ENCODE peak calls at places on chromosomes 2 and 18, in six cellular contexts. Z is MM.1S; B is Peyer's patch; C is CD4-positive, alpha-beta memory T cell; U is body of pancreas; S is CD8-positive, alpha-beta T cell. V is an unnamed sample.
A peak's percentile ranks its signal among the peaks of the same experiment; 100 is the strongest.

GRCh38 chr2:192148620-192149321 is 46.0 kb downstream of the TMEFF2 start:
- DNase-seq in Z (no peak), C (no peak), S (no peak), U (no peak), B (no peak), V (no peak)

GRCh38 chr2:63581266-63581961 is 6.9 kb downstream of the WDPCP start:
- DNase-seq in C (no peak), S (no peak), U (peak; percentile 83), Z (no peak), B (no peak), V (peak; percentile 73)

GRCh38 chr2:50863856-50864255 is 168.1 kb downstream of the NRXN1 start:
- DNase-seq in B (no peak), C (no peak), Z (no peak), S (no peak), U (no peak), V (no peak)

GRCh38 chr2:144414324-144414845 is 105.5 kb downstream of the ZEB2 start:
- DNase-seq in U (peak; percentile 50), B (no peak), S (no peak), C (no peak), Z (no peak), V (no peak)

GRCh38 chr2:100406120-100406508 is 11.4 kb downstream of the CHST10 start:
- DNase-seq in B (no peak), U (no peak), Z (no peak), S (no peak), C (no peak), V (no peak)

GRCh38 chr2:73766994-73767393 is 12.9 kb downstream of the DUSP11 start:
- DNase-seq in U (no peak), S (no peak), Z (no peak), B (no peak), C (no peak), V (no peak)

GRCh38 chr2:179068991-179069643 is 19.2 kb upstream of the CCDC141 start:
- DNase-seq in C (no peak), U (no peak), B (no peak), S (no peak), Z (no peak), V (no peak)

GRCh38 chr2:64515075-64515474 is 9.1 kb upstream of the AFTPH start:
- DNase-seq in Z (no peak), B (no peak), S (no peak), U (no peak), C (no peak), V (no peak)

DNA sequence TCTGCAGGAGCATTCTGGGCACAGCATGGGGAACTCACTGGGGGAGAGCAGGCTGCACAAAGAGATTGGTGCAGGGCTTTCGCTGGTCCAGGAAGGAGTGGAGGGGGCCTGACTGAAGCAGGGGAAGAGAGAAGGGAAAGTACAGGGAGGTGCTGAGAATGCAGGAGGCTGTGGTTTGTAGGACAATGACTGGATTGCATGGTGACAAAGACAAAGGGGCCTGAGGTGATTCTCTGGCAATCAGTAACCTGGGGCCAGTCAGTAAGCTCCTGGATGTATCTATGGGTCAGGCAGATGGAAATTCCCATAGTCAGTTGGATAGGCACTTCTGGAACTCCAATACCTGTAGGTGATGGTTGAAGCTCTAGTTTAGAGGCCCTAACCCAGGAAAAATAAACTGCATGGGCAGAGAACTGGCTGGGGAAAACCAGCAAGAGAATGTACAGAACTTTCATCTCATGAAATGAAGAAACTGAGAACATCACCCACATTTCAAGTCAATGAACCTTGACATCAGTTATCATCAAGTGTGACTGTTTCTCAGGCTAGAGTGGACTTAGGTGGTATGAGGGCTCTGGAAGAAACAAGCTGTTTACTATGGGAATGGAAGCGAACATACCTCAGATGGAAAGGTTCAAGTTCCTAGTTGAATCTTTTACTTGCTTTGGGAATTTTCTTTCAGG is 193.2 kb downstream of the TPGS2 start:
- DNase-seq in B (no peak), S (no peak), U (no peak), Z (no peak), C (no peak), V (no peak)
- H3K4me3 ChIP-seq in B (no peak overlapping the region), S (no peak overlapping the region), U (no peak overlapping the region), Z (no peak overlapping the region), C (no peak overlapping the region), V (no peak overlapping the region)

GRCh38 chr2:239152239-239152915 is 248.4 kb downstream of the HDAC4 start:
- DNase-seq in Z (no peak), B (no peak), S (no peak), U (no peak), C (no peak), V (no peak)
- H3K36me3 ChIP-seq in Z (no peaks in the 10 kb centered on the region), B (no peaks in the 10 kb centered on the region), S (peaks cover 39% of the 10 kb centered on the region), U (no peaks in the 10 kb centered on the region), C (peaks cover 51% of the 10 kb centered on the region), V (no peaks in the 10 kb centered on the region)

GRCh38 chr2:74884866-74885265 is 50.9 kb downstream of the HK2 start:
- DNase-seq in Z (no peak), C (no peak), B (no peak), U (no peak), S (no peak), V (no peak)
- H3K9me3 ChIP-seq in Z (no peaks in the 10 kb centered on the region), C (no peaks in the 10 kb centered on the region), B (no peaks in the 10 kb centered on the region), U (no peaks in the 10 kb centered on the region), S (no peaks in the 10 kb centered on the region), V (no peaks in the 10 kb centered on the region)

GRCh38 chr2:86323273-86323672 is 14.2 kb downstream of the REEP1 start:
- DNase-seq in B (no peak), C (no peak), Z (no peak), S (no peak), U (no peak), V (no peak)

GRCh38 chr2:86314125-86314524 is 23.3 kb downstream of the REEP1 start:
- DNase-seq in C (no peak), Z (no peak), S (no peak), B (no peak), U (no peak), V (no peak)

GRCh38 chr2:86315084-86315483 is 22.3 kb downstream of the REEP1 start:
- DNase-seq in S (no peak), B (no peak), U (no peak), Z (no peak), C (no peak), V (no peak)

GRCh38 chr2:86319700-86320369 is 17.6 kb downstream of the REEP1 start:
- DNase-seq in Z (no peak), U (no peak), B (no peak), S (no peak), C (no peak), V (no peak)
- H3K4me3 ChIP-seq in Z (no peak overlapping the region), U (no peak overlapping the region), B (no peak overlapping the region), S (no peak overlapping the region), C (no peak overlapping the region), V (no peak overlapping the region)

DNA sequence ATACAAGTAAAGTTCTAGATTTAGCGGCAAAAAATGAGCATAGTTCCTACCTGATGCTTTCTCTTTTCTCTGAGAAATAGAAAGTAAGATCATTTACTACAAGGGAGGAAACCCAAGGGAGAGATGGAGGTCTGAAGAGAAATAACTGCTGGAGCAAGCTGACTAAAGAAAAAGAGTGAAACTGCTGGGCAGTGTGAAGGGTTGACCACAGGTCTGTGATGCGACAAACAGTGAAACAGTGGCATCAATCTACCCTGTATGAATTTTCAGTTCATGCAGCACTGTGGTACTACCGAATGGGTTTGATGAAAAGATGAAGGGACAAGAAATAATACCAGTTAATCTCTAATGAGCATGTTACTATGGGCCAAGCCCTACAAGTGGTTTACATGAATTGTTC is 52.2 kb downstream of the CUL3 start:
- DNase-seq in Z (peak; percentile 20), B (no peak), C (no peak), S (no peak), U (no peak), V (no peak)
- H3K36me3 ChIP-seq in Z (no peaks in the 10 kb centered on the region), B (no peaks in the 10 kb centered on the region), C (peaks cover 7% of the 10 kb centered on the region), S (no peaks in the 10 kb centered on the region), U (no peaks in the 10 kb centered on the region), V (peaks cover 25% of the 10 kb centered on the region)

V was measured in MG63.